ENCODE peak calls at places on chromosome 12, in five cellular contexts. S is SK-N-SH, K is HepG2, G is IMR-90, W is K562. P is an unnamed sample.

GRCh38 chr12:10600988-10601387 is 12.4 kb downstream of the MAGOHB start:
- DNase-seq in K (no peak), W (no peak), S (no peak), G (no peak), P (no peak)

GRCh38 chr12:93116632-93117031 is 187.5 kb upstream of the EEA1 start:
- DNase-seq in G (no peak), W (no peak), K (no peak), S (no peak), P (no peak)

GRCh38 chr12:128969480-128970055 is 116.3 kb downstream of the GLT1D1 start:
- DNase-seq in G (no peak), K (no peak), S (peak; percentile 78), W (peak; percentile 36), P (peak; percentile 47)

GRCh38 chr12:72432037-72432604 is 160.0 kb downstream of the TRHDE start:
- DNase-seq in K (peak; percentile 3), G (no peak), S (no peak), W (no peak), P (no peak)

GRCh38 chr12:114476159-114476558 is 70.2 kb upstream of the TBX5 start:
- DNase-seq in G (peak; percentile 66), K (peak; percentile 40), S (peak; percentile 44), W (peak; percentile 16), P (peak; percentile 49)

GRCh38 chr12:64180951-64181350 is 41.1 kb downstream of the KICS2 start:
- DNase-seq in S (no peak), K (no peak), G (peak; percentile 76), W (no peak), P (no peak)

GRCh38 chr12:98861232-98861631 is 216.1 kb downstream of the APAF1 start:
- DNase-seq in S (no peak), G (no peak), W (no peak), K (no peak), P (no peak)

GRCh38 chr12:47383942-47384341 is 304.2 kb upstream of the AMIGO2 start:
- DNase-seq in W (no peak), K (no peak), G (peak; percentile 90), S (no peak), P (peak; percentile 85)

GRCh38 chr12:75323663-75324062 is 6.5 kb downstream of the CAPS2 start:
- DNase-seq in K (no peak), W (no peak), G (no peak), S (no peak), P (no peak)

GRCh38 chr12:46788247-46788887 is 37.4 kb downstream of the SLC38A4 start:
- DNase-seq in K (no peak), S (no peak), W (no peak), G (peak; percentile 37), P (no peak)

GRCh38 chr12:108211161-108211560 is 82.1 kb downstream of the WSCD2 start:
- DNase-seq in G (no peak), W (no peak), S (peak; percentile 49), K (no peak), P (no peak)

GRCh38 chr12:57000393-57000792 is 6.0 kb downstream of the ZBTB39 start:
- DNase-seq in K (no peak), W (no peak), G (peak; percentile 27), S (no peak), P (no peak)

GRCh38 chr12:130879212-130879686 is 7.4 kb downstream of the RAN start:
- DNase-seq in K (no peak), W (peak; percentile 32), S (peak; percentile 30), G (no peak), P (no peak)

GRCh38 chr12:92312463-92312970 is 166.9 kb upstream of the BTG1 start:
- DNase-seq in W (no peak), K (no peak), G (no peak), S (no peak), P (no peak)

GRCh38 chr12:64583395-64584172 is 26.7 kb upstream of the RASSF3 start:
- DNase-seq in W (no peak), S (peak; percentile 59), K (no peak), G (peak; percentile 28), P (no peak)

GRCh38 chr12:89350661-89351488 is 1.4 kb downstream of the DUSP6 start:
- DNase-seq in S (no peak), W (no peak), K (no peak), G (no peak), P (no peak)

GRCh38 chr12:113757223-113758002 is 208.7 kb downstream of the RBM19 start:
- DNase-seq in S (no peak), K (no peak), W (no peak), G (no peak), P (no peak)

GRCh38 chr12:107549786-107550480 is 135.7 kb upstream of the PWP1 start:
- DNase-seq in S (no peak), W (no peak), G (no peak), K (no peak), P (no peak)

GRCh38 chr12:71503579-71504470 is 64.2 kb downstream of the LGR5 start:
- DNase-seq in K (no peak), S (no peak), W (no peak), G (no peak), P (no peak)

GRCh38 chr12:69524755-69525509 is 54.7 kb downstream of the FRS2 start:
- DNase-seq in G (peak; percentile 49), S (no peak), K (no peak), W (no peak), P (no peak)

GRCh38 chr12:96751626-96752025 is 155.4 kb upstream of the NEDD1 start:
- DNase-seq in S (no peak), G (no peak), W (no peak), K (no peak), P (no peak)

GRCh38 chr12:100857971-100858370 is 63.4 kb downstream of the ANO4 start:
- DNase-seq in W (no peak), K (no peak), S (no peak), G (peak; percentile 12), P (no peak)

GRCh38 chr12:25843976-25844375 is 114.5 kb upstream of the RASSF8 start:
- DNase-seq in W (no peak), G (no peak), S (no peak), K (no peak), P (no peak)
- TF ChIP-seq RFX5 in W (no peak), G (no peak), S (no peak), K (no peak), P (no peak)

DNA sequence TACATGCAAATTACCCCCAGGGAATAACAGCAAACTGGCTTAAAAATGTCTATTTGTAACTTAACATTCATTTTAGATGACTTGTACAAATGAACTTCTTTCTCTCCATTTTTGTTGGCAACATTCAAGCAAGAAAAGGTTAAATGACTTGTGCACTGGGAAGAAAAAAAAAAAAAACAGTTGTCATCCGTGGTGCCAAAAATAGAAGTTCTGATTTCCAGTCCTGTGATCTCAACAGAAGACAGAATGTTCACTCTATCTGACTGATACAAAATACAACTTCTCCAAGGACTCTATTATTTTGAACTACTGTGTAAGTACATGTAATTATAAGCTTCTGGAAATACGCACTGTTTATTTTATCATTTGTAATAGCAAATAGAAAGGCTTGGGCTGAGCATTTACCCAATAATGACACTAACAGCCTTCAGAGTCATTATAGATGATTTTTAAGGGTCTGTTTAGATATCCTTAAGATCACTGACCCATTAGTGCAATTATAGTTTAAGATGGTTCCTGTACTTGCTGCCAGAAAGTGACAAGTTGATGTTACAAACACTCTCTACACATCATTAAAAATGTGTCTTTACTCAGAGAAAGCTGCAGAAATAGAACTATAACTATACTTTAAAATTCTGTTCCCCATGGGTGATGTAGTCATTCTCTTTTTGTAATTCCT is 59.9 kb downstream of the LIN7A start:
- DNase-seq in G (peak; percentile 49), W (no peak), S (no peak), K (no peak), P (no peak)
- TF ChIP-seq RFX5 in G (no peak), W (no peak), S (no peak), K (no peak), P (no peak)

GRCh38 chr12:67151891-67152290 is 117.3 kb upstream of the CAND1 start:
- DNase-seq in G (no peak), W (no peak), K (no peak), S (no peak), P (no peak)
- TF ChIP-seq RFX5 in G (no peak), W (no peak), K (no peak), S (no peak), P (no peak)

GRCh38 chr12:52245259-52245961 is 12.4 kb downstream of the KRT7 start:
- DNase-seq in S (no peak), K (no peak), W (no peak), G (no peak), P (peak; percentile 77)

GRCh38 chr12:52244615-52244994 is 11.6 kb downstream of the KRT7 start:
- DNase-seq in G (no peak), W (no peak), S (peak; percentile 89), K (no peak), P (no peak)

GRCh38 chr12:52242442-52243263 is 9.6 kb downstream of the KRT7 start:
- DNase-seq in W (no peak), G (no peak), S (peak; percentile 9), K (no peak), P (no peak)

GRCh38 chr12:52243264-52243773 is 10.3 kb downstream of the KRT7 start:
- DNase-seq in W (no peak), G (peak; percentile 28), K (no peak), S (peak; percentile 17), P (no peak)

GRCh38 chr12:52243774-52244614 is 11.0 kb downstream of the KRT7 start:
- DNase-seq in S (peak; percentile 60), G (peak; percentile 93), K (peak; percentile 13), W (no peak), P (peak; percentile 93)
- TF ChIP-seq RFX5 in S (no peak), G (no peak), K (no peak), W (no peak), P (no peak)

DNA sequence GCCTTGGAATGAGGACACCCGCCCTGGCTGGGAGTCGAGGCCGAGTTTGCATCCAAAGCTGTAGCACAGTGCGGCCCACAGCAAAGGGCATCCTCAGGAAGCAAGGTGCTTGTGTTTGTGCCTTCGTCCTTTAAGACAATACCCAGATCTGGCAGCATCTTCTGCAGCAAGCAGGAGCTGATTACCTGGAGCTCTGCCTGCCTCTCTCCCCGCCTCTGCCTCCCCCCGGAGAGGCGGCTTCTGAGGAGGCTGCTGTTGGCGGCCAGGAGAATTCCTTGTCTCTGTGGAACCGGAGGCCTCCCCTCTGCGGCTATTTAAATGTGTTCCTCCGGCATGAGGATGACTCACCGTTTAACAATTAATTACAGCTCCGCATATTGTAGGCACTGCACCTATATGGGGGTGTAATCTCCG is 145.3 kb downstream of the CACNA1C start:
- DNase-seq in W (no peak), K (no peak), G (peak; percentile 64), S (no peak), P (no peak)
- TF ChIP-seq RFX5 in W (no peak), K (no peak), G (no peak), S (no peak), P (no peak)

DNA sequence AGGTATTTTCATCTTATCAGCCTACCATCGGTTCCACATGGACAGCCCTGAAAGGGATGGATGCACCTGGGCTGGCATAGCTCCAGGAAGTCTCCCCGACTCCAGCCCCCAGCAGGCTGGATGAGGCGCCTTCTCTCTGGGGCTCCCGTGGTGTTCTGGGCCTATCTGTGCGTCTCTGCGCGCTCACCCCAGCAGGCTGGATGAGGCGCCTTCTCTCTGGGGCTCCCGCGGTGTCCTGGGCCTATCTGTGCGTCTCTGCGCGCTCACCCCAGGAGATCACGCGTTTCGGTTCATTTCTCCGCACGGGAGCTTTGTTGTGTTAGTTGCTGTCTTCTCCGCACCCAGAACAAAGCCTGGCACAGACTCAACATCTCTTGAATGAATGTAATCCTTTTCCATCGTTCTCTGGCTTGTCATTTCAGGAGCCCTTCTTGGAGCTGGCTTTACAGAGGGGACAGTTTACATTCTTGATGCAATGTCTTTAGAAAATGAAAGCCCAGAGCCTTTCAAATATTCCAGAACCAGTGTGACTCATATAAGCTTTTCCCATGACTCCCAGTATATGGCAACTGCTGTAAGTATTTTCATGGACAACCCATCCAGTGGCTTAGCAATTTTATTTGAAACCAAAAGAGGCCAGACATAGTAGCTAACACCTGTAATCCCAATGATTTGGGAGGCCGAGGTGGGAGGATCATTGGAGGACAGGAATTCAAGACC is 40.3 kb downstream of the CFAP251 start:
- DNase-seq in W (no peak), K (no peak), G (peak; percentile 78), S (no peak), P (no peak)
- TF ChIP-seq RFX5 in W (no peak), K (no peak), G (no peak), S (no peak), P (no peak)